ENCODE peak calls at places on chromosomes 11 and 22, in six cellular contexts. H is PC-9, C is WTC11, W is cardiac fibroblast, J is hepatocyte, Z is testis. R is an unnamed sample.

GRCh38 chr11:17163742-17164141 is 44.0 kb downstream of the PIK3C2A start:
- DNase-seq in W (no peak), Z (no peak), J (no peak), C (no peak), H (no peak), R (no peak)

GRCh38 chr11:72787262-72788104 is 6.4 kb downstream of the STARD10 start:
- DNase-seq in H (no peak), C (peak), J (peak), W (no peak), Z (no peak), R (no peak)

GRCh38 chr11:77117485-77117884 is 10.6 kb upstream of the MYO7A start:
- DNase-seq in C (no peak), H (no peak), Z (no peak), J (no peak), W (no peak), R (no peak)

GRCh38 chr11:76592025-76592914 is 78.3 kb downstream of the LRRC32 start:
- DNase-seq in C (no peak), Z (no peak), H (no peak), W (no peak), J (peak), R (no peak)

GRCh38 chr11:3644817-3645235 is at the start of gene ART1:
- DNase-seq in H (no peak), J (no peak), C (no peak), W (peak), Z (no peak), R (peak)

GRCh38 chr11:121553806-121554205 is 101.0 kb upstream of the SORL1-AS1 start:
- DNase-seq in J (peak), H (peak), C (no peak), Z (no peak), W (peak), R (peak)

GRCh38 chr11:31764766-31765165 is 46.4 kb downstream of the PAX6 start:
- DNase-seq in C (no peak), Z (no peak), W (no peak), H (no peak), J (no peak), R (no peak)

GRCh38 chr11:10322401-10322800 is 17.5 kb downstream of the ADM start:
- DNase-seq in Z (no peak), W (no peak), J (no peak), C (no peak), H (no peak), R (no peak)

GRCh38 chr11:65625628-65626342 is 10.2 kb downstream of the PCNX3 start:
- DNase-seq in W (peak), C (peak), Z (peak), J (peak), H (no peak), R (peak)

GRCh38 chr11:43578346-43579170 is 102.0 kb upstream of the HSD17B12 start:
- DNase-seq in Z (no peak), C (no peak), H (no peak), J (no peak), W (peak), R (no peak)

GRCh38 chr11:28241760-28242159 is 133.6 kb downstream of the METTL15 start:
- DNase-seq in W (no peak), J (no peak), Z (no peak), C (no peak), H (no peak), R (no peak)

GRCh38 chr22:46081036-46081830 is 69.1 kb upstream of the PPARA start:
- DNase-seq in J (no peak), H (no peak), W (no peak), Z (peak), C (peak), R (no peak)

GRCh38 chr22:47056776-47057470 is 294.5 kb downstream of the TBC1D22A start:
- DNase-seq in J (no peak), H (no peak), W (no peak), C (no peak), Z (no peak), R (no peak)

GRCh38 chr11:57648791-57649735 is 649 bp downstream of the YPEL4 start:
- DNase-seq in C (peak), J (peak), Z (no peak), H (no peak), W (peak), R (no peak)

GRCh38 chr11:62593434-62594044 is 2.2 kb upstream of the TUT1 start:
- DNase-seq in Z (peak), H (peak), C (peak), W (peak), J (peak), R (peak)
- TF ChIP-seq CTCF in Z (peak), H (peak), C (no peak), W (peak), J (peak), R (peak)

GRCh38 chr22:34410111-34410510 is 489.8 kb upstream of the LARGE1 start:
- DNase-seq in W (no peak), J (no peak), H (no peak), Z (no peak), C (no peak), R (no peak)

GRCh38 chr22:34416321-34416900 is 496.1 kb upstream of the LARGE1 start:
- DNase-seq in Z (no peak), J (no peak), W (no peak), C (no peak), H (no peak), R (no peak)

GRCh38 chr22:34414467-34415440 is 494.5 kb upstream of the LARGE1 start:
- DNase-seq in W (peak), C (peak), H (peak), Z (peak), J (peak), R (no peak)
- TF ChIP-seq CTCF in W (peak), C (peak), H (peak), Z (peak), J (peak), R (no peak)

DNA sequence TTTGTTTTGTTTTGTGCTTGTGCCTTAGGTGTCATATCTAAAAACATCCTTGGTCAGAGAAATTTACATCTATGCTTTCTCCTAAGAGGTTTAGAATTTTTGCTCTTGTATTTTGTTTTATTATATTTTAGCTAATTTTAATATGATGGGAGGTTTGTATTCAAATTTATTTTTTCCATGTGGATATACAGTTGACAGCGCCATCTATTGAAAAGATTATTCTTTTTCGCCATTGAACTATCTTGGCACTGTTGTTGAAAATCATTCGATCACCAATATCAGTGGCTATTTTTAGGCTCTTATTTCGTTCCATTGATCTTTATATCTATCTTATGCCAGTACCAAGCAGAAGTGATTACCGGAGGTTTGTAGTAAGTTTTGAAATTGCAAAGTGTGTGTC is 510.3 kb downstream of the BRD1 start:
- DNase-seq in W (no peak), Z (no peak), C (no peak), J (no peak), H (no peak), R (no peak)
- TF ChIP-seq CTCF in W (no peak), Z (no peak), C (no peak), J (peak), H (peak), R (no peak)

DNA sequence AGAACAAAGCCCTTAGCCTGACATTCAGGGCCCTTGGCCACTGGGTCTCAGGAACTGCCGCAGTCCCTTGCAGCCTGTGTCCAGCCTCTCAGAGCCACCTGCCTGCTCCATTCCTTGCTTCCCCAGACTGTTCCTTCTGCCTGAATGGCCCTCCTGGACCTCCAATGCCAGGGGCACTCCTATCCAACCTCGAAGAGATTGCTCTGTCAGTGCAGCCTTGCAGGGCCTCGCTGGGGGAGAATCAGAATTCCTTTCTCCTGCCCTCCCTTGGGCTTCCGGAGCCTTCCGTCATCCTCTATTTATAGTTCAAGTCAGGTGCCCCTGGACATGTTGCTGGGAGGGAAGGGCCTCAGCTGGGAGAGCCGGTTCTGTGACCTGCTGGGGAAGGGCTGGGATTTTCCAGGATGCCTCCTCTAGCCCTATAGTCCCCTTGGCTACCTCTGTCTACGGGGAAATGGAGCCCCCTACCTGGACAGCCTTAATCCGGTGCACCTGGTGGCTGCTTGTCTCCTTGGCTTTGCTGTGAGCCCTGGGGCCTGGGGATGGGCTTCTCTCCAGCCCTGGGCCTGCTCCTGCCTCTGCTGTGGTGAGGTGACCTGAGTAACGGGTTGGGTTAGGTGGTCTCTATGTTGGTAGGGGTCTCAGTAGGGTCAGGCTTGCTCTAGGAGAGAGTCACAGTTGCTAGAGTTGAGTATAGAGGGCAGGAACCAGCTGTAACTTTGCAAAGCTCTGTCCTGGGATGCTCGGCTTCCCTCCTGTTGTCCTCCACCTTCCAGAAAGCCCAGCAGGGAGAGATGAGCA is 45.9 kb upstream of the SYT7 start:
- DNase-seq in C (peak), Z (peak), W (peak), J (peak), H (peak), R (peak)
- TF ChIP-seq CTCF in C (no peak), Z (no peak), W (no peak), J (peak), H (no peak), R (peak)

DNA sequence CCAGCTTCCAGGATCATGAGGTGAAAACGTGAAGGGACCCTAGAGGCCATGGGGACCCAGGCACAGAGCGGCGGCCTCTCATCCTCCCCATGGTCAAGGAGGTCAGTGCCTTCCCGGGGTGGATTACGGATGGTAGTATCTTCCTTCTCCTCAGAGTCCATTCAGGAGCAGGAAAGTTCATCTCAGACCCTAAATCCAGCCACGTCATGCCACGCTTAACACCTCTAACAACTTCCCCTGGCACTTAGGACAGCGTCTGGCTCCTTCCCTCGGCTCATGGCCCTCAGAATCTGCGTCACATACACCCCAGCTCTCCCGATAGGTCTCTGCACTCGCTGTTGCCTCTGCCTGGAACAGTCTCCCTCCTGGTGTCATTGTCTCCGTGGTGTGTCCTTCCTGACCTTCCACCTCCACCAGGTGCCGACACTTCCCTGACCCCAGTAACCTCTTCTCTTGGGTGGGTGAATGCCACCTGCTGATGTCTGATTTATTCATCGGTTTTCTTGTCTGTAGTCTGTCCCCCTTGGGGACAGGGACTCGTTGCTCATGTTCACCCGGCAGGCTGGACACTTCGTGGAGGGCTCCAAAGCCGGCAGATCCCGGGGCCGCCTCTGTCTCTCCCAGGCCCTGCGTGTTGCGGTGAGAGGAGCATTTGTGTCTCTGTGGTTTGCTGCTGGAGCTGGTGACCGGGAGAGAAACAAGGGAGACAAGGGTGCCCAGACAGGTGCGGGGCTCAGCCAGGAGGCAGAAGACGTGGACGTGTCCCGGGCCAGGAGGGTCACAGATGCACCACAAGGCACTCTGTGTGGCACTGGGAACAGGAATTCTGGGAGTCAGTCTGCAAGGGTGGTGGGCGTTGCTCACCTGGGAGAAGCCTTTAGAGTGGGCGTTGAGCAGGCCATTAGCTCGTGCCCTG is 1.4 kb downstream of the MYEOV start:
- DNase-seq in W (no peak), Z (no peak), J (no peak), C (no peak), H (peak), R (peak)
- TF ChIP-seq CTCF in W (no peak), Z (no peak), J (no peak), C (no peak), H (no peak), R (no peak)

GRCh38 chr22:29275819-29276565 is 7.9 kb downstream of the EWSR1 start:
- DNase-seq in C (no peak), Z (no peak), W (no peak), H (no peak), J (no peak), R (no peak)

GRCh38 chr22:29275167-29275566 is 7.1 kb downstream of the EWSR1 start:
- DNase-seq in W (no peak), J (no peak), H (no peak), Z (no peak), C (no peak), R (no peak)

GRCh38 chr22:29272624-29273023 is 4.6 kb downstream of the EWSR1 start:
- DNase-seq in W (no peak), Z (no peak), J (no peak), C (no peak), H (no peak), R (no peak)

GRCh38 chr22:29277927-29278326 is 9.9 kb downstream of the EWSR1 start:
- DNase-seq in W (no peak), C (no peak), Z (no peak), H (no peak), J (no peak), R (no peak)
- TF ChIP-seq CTCF in W (no peak), C (no peak), Z (no peak), H (no peak), J (no peak), R (no peak)

GRCh38 chr11:49851511-49851910 is 100.7 kb upstream of the OR4C13 start:
- DNase-seq in W (no peak), J (no peak), Z (no peak), C (no peak), H (no peak), R (no peak)

DNA sequence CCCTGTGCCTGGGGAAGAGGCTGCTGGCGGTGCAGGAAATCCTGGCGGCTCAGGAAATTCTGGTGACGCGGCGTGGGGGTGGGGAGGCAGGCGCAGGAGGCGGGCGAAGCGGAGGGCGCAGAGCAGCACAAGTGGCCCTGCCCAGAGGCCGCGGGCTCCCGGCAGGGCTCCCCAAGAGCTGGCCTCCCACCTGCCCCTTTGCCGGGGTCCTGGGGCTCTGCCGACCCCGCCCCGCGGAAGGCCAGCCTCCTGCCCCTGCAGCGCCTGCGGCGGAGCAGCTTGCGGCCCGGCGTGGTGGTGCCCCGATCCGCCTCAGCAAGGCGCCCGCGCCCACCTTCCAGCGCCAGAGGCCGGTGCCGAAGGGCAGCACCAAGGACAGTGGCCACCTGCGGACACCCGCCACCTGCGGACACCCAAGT is 100.2 kb upstream of the OR4C13 start:
- DNase-seq in Z (no peak), H (no peak), C (no peak), J (no peak), W (no peak), R (no peak)
- TF ChIP-seq CTCF in Z (no peak), H (no peak), C (no peak), J (no peak), W (no peak), R (no peak)

DNA sequence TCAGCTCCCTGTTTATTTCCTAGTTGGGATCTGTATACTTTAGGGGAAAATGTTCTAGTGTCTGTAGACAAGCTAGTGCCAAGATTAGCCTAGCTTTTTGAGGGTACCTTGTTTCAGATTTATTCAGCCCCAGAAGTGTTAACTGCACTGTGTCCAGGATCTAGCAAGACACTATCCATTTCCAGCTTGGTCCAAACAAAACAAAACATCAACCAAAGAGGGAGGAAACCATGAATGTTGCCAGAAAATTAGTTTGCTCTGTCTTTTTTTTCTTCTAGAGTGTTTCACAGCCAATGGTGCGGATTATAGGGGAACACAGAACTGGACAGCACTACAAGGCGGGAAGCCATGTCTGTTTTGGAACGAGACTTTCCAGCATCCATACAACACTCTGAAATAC is 21.1 kb downstream of the KREMEN1 start:
- DNase-seq in H (no peak), J (no peak), W (peak), Z (no peak), C (no peak), R (no peak)
- TF ChIP-seq CTCF in H (no peak), J (no peak), W (no peak), Z (no peak), C (no peak), R (no peak)

R was measured in Calu3.